ENCODE peak calls at places on chromosome 14, in six cellular contexts. T is HepG2, I is left ventricle myocardium inferior, C is heart left ventricle, R is prostate gland, F is K562. S is an unnamed sample. For H3K4me1, the result is how much of the 10 kb centered on the place peaks cover.

GRCh38 chr14:35140718-35141581 is 18.6 kb downstream of the PRORP start:
- DNase-seq in F (no peak), C (no peak), R (no peak), I (no peak), T (peak), S (peak)

GRCh38 chr14:59199614-59200013 is 11.1 kb downstream of the DAAM1 start:
- DNase-seq in F (no peak), I (no peak), R (no peak), T (no peak), C (no peak), S (no peak)

GRCh38 chr14:80491131-80491530 is 279.8 kb upstream of the DIO2 start:
- DNase-seq in T (peak), I (peak), R (no peak), C (peak), F (no peak), S (no peak)

GRCh38 chr14:33914676-33915516 is 36.0 kb downstream of the EGLN3 start:
- DNase-seq in C (no peak), R (no peak), T (no peak), F (peak), I (no peak), S (no peak)

GRCh38 chr14:105885561-105886320 is 359.4 kb downstream of the TMEM121 start:
- DNase-seq in F (no peak), I (peak), T (no peak), C (peak), R (no peak), S (no peak)

GRCh38 chr14:51518280-51518679 is 133.4 kb upstream of the FRMD6 start:
- DNase-seq in C (no peak), T (no peak), F (no peak), I (no peak), R (no peak), S (no peak)

GRCh38 chr14:86532219-86532618 is 1002.3 kb downstream of the FLRT2 start:
- DNase-seq in C (no peak), T (no peak), I (no peak), R (no peak), F (no peak), S (no peak)

GRCh38 chr14:38384746-38385145 is 128.9 kb upstream of the CLEC14A start:
- DNase-seq in C (no peak), T (no peak), F (no peak), I (no peak), R (no peak), S (no peak)

GRCh38 chr14:34013714-34014055 is 62.8 kb upstream of the EGLN3 start:
- DNase-seq in R (no peak), F (no peak), C (no peak), T (no peak), I (no peak), S (no peak)

GRCh38 chr14:64745511-64746041 is 41.4 kb downstream of the PLEKHG3 start:
- DNase-seq in R (no peak), I (no peak), C (no peak), T (peak), F (no peak), S (no peak)

GRCh38 chr14:34059925-34060746 is 109.3 kb upstream of the EGLN3 start:
- DNase-seq in I (peak), T (peak), F (peak), C (peak), R (peak), S (peak)

DNA sequence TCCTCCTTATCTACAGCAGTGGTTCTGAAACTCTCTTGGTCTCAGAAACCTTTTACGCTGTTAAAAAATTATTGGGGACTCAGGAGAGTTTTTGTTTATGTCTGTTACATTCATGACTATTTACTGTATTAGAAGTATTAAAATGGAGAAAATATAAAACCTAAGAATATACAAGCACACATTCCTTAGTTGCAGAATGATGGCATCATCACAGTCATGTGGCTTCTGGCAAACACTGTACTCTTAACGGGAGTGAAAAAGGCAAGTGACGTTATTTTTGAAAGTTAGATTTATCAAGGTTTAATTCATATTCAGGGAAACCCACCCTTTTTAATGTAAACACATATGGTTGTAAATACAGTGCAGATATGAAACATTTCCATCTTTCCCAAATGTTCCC is 456.7 kb downstream of the PCNX1 start:
- DNase-seq in T (no peak), I (no peak), C (no peak), R (no peak), F (no peak), S (peak)
- H3K4me1 ChIP-seq in T (under half), I (under half), C (under half), R (under half), F (under half), S (under half)

GRCh38 chr14:101070540-101071492 is 167.3 kb upstream of the RTL1 start:
- DNase-seq in T (no peak), F (no peak), R (no peak), I (no peak), C (peak), S (no peak)
- H3K4me1 ChIP-seq in T (under half), F (under half), R (under half), I (under half), C (under half), S (under half)

DNA sequence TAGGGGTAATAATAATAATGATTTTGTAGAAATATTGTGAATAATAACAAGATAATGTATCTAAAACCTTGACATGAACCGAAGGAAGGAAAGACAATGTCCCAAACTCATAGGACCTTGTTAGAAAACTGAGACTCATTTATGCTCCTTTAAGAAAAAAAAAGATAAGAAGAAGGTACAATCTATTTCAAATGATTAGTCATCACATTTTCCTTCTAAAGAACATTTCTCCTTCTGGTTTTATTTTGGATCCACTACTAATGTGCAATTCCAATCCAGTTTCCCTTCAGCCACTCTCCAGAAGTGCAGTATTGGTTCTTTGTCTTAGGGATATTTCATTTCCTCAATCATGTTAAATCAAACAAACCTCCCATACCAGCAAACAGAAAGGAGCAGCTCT is 526.7 kb downstream of the FUT8 start:
- DNase-seq in I (no peak), R (no peak), T (no peak), C (no peak), F (no peak), S (no peak)
- H3K4me1 ChIP-seq in I (under half), R (under half), T (under half), C (under half), F (under half), S (under half)

GRCh38 chr14:72262771-72263170 is 330.5 kb downstream of the RGS6 start:
- DNase-seq in T (no peak), R (no peak), F (no peak), I (no peak), C (no peak), S (no peak)
- H3K4me1 ChIP-seq in T (under half), R (under half), F (under half), I (under half), C (under half), S (under half)

DNA sequence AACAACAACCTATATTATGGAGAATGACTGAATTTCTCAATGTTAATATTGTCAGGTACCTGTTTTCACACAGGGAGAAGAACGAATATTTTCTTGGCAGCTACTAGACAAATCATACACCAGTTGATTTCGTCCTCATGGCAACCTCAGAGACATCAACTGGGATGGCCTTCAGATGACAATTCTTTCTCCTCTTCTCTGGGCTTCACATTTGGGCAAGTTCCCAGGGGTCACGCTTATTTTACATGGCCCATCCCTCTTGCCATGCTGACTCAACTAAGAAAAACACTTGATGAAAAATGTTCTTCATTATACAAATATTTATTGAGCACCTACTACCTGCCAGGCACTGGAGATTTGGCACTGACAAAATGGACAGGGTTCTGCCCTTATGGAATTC is 29.0 kb downstream of the PPP1R13B start:
- DNase-seq in R (no peak), T (no peak), I (no peak), F (no peak), C (no peak), S (no peak)
- H3K4me1 ChIP-seq in R (under half), T (under half), I (half or more), F (under half), C (under half), S (half or more)

GRCh38 chr14:101823511-101824120 is 62.1 kb downstream of the PPP2R5C start:
- DNase-seq in I (no peak), C (no peak), F (no peak), R (no peak), T (no peak), S (no peak)
- H3K4me1 ChIP-seq in I (half or more), C (under half), F (under half), R (under half), T (under half), S (under half)

GRCh38 chr14:75277796-75278421 is 719 bp upstream of the FOS start:
- DNase-seq in F (no peak), I (no peak), T (no peak), R (no peak), C (no peak), S (no peak)
- H3K4me1 ChIP-seq in F (under half), I (half or more), T (under half), R (under half), C (under half), S (under half)

DNA sequence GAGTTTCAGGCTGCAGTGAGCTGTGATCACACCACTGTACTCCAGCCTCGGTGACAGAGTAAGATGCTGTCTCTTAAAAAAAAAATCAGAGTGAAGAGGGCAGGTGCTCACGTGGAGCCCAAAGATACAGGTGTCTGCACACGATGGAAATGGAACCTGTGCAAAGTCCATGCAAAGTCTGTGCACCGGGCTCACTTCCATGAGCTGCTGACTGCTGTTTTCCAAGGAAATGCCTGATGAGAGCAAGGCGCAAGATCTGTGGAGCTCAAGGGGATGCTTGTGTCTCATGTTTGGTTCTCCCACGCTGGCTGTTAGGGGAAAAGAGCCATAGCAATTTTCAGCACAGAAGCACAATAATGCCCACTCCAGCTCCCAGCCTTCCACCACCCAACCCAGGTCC is 27.7 kb upstream of the DICER1 start:
- DNase-seq in R (no peak), I (peak), C (peak), F (no peak), T (no peak), S (no peak)
- H3K4me1 ChIP-seq in R (under half), I (half or more), C (half or more), F (under half), T (under half), S (under half)

GRCh38 chr14:31207746-31208545 is at the start of gene HECTD1:
- DNase-seq in C (peak), T (peak), F (peak), I (peak), R (peak), S (peak)
- H3K4me1 ChIP-seq in C (under half), T (under half), F (under half), I (under half), R (under half), S (under half)

S was measured in cardiac muscle cell.